ENCODE peak calls at places on chromosomes 7 and 10, in five cellular contexts. One of them, this sample, is unnamed.

GRCh38 chr7:55199418-55199817 is 165.7 kb upstream of the LANCL2 start:
- ATAC-seq in Panc1: no peak
- ATAC-seq in upper lobe of left lung: no peak
- ATAC-seq in K562: no peak
- ATAC-seq in HepG2: no peak
- ATAC-seq in this sample: no peak

GRCh38 chr7:142002179-142002578 is 6.5 kb downstream of the MGAM start:
- ATAC-seq in Panc1: no peak
- ATAC-seq in upper lobe of left lung: no peak
- ATAC-seq in HepG2: no peak
- ATAC-seq in K562: no peak
- ATAC-seq in this sample: no peak

GRCh38 chr10:44479306-44479705 is 94.4 kb upstream of the CXCL12 start:
- ATAC-seq in HepG2: no peak
- ATAC-seq in upper lobe of left lung: peak
- ATAC-seq in K562: no peak
- ATAC-seq in Panc1: no peak
- ATAC-seq in this sample: peak

GRCh38 chr10:114044251-114045070 is 795 bp downstream of the ADRB1 start:
- ATAC-seq in Panc1: no peak
- ATAC-seq in K562: no peak
- ATAC-seq in upper lobe of left lung: no peak
- ATAC-seq in HepG2: no peak
- ATAC-seq in this sample: peak

GRCh38 chr7:17307033-17307432 is 8.6 kb downstream of the AHR start:
- ATAC-seq in HepG2: peak
- ATAC-seq in upper lobe of left lung: peak
- ATAC-seq in Panc1: no peak
- ATAC-seq in K562: no peak
- ATAC-seq in this sample: peak

GRCh38 chr10:15348579-15348978 is 22.5 kb downstream of the FAM171A1 start:
- ATAC-seq in Panc1: no peak
- ATAC-seq in HepG2: no peak
- ATAC-seq in upper lobe of left lung: no peak
- ATAC-seq in K562: no peak
- ATAC-seq in this sample: no peak

GRCh38 chr7:55193245-55193644 is 171.9 kb upstream of the LANCL2 start:
- ATAC-seq in K562: no peak
- ATAC-seq in Panc1: no peak
- ATAC-seq in HepG2: no peak
- ATAC-seq in upper lobe of left lung: no peak
- ATAC-seq in this sample: no peak

GRCh38 chr7:39682042-39682441 is 58.7 kb downstream of the RALA start:
- ATAC-seq in HepG2: no peak
- ATAC-seq in Panc1: no peak
- ATAC-seq in K562: no peak
- ATAC-seq in upper lobe of left lung: no peak
- ATAC-seq in this sample: no peak

GRCh38 chr10:100528885-100529472 is 692 bp downstream of the NDUFB8 start:
- ATAC-seq in K562: peak
- ATAC-seq in HepG2: no peak
- ATAC-seq in upper lobe of left lung: peak
- ATAC-seq in Panc1: no peak
- ATAC-seq in this sample: no peak

GRCh38 chr10:44335330-44336021 is 49.4 kb downstream of the CXCL12 start:
- ATAC-seq in upper lobe of left lung: no peak
- ATAC-seq in HepG2: no peak
- ATAC-seq in K562: no peak
- ATAC-seq in Panc1: no peak
- ATAC-seq in this sample: no peak

GRCh38 chr7:123846217-123846891 is 1.4 kb downstream of the HYAL4 start:
- ATAC-seq in Panc1: no peak
- ATAC-seq in upper lobe of left lung: no peak
- ATAC-seq in HepG2: peak
- ATAC-seq in K562: peak
- ATAC-seq in this sample: no peak

GRCh38 chr7:6510476-6511133 is 40.7 kb downstream of the GRID2IP start:
- ATAC-seq in Panc1: no peak
- ATAC-seq in HepG2: no peak
- ATAC-seq in K562: no peak
- ATAC-seq in upper lobe of left lung: no peak
- ATAC-seq in this sample: no peak

GRCh38 chr10:114288424-114289095 is 49.5 kb downstream of the VWA2 start:
- ATAC-seq in HepG2: no peak
- ATAC-seq in upper lobe of left lung: no peak
- ATAC-seq in Panc1: peak
- ATAC-seq in K562: no peak
- ATAC-seq in this sample: no peak

GRCh38 chr10:27696466-27696865 is 49.2 kb downstream of the MKX start:
- ATAC-seq in upper lobe of left lung: no peak
- ATAC-seq in Panc1: no peak
- ATAC-seq in HepG2: no peak
- ATAC-seq in K562: no peak
- ATAC-seq in this sample: peak

GRCh38 chr7:155471728-155472127 is 13.8 kb downstream of the EN2 start:
- ATAC-seq in upper lobe of left lung: no peak
- ATAC-seq in HepG2: no peak
- ATAC-seq in Panc1: no peak
- ATAC-seq in K562: no peak
- ATAC-seq in this sample: no peak

GRCh38 chr7:78055160-78055559 is 256.6 kb downstream of the PHTF2 start:
- ATAC-seq in HepG2: peak
- ATAC-seq in upper lobe of left lung: no peak
- ATAC-seq in Panc1: no peak
- ATAC-seq in K562: no peak
- ATAC-seq in this sample: no peak

GRCh38 chr7:502296-502695 is 17.4 kb downstream of the PDGFA start:
- ATAC-seq in HepG2: no peak
- ATAC-seq in Panc1: no peak
- ATAC-seq in upper lobe of left lung: no peak
- ATAC-seq in K562: no peak
- ATAC-seq in this sample: no peak

GRCh38 chr7:117963278-117964184 is 90.3 kb upstream of the CTTNBP2 start:
- ATAC-seq in Panc1: no peak
- ATAC-seq in K562: no peak
- ATAC-seq in upper lobe of left lung: no peak
- ATAC-seq in HepG2: no peak
- ATAC-seq in this sample: peak

GRCh38 chr7:103240806-103241205 is 56.4 kb upstream of the PMPCB start:
- ATAC-seq in Panc1: no peak
- ATAC-seq in HepG2: no peak
- ATAC-seq in K562: no peak
- ATAC-seq in upper lobe of left lung: no peak
- ATAC-seq in this sample: no peak

GRCh38 chr10:119199231-119199992 is 8.0 kb upstream of the GRK5 start:
- ATAC-seq in K562: peak
- ATAC-seq in Panc1: peak
- ATAC-seq in upper lobe of left lung: peak
- ATAC-seq in HepG2: peak
- ATAC-seq in this sample: peak

GRCh38 chr7:156999611-157000046 is 10.8 kb downstream of the MNX1 start:
- ATAC-seq in Panc1: peak
- ATAC-seq in K562: peak
- ATAC-seq in HepG2: peak
- ATAC-seq in upper lobe of left lung: peak
- ATAC-seq in this sample: no peak

GRCh38 chr7:149727541-149728476 is 45.6 kb downstream of the ZNF467 start:
- ATAC-seq in Panc1: no peak
- ATAC-seq in HepG2: no peak
- ATAC-seq in K562: no peak
- ATAC-seq in upper lobe of left lung: no peak
- ATAC-seq in this sample: no peak

GRCh38 chr10:76962851-76963250 is 674.8 kb downstream of the KCNMA1 start:
- ATAC-seq in upper lobe of left lung: peak
- ATAC-seq in K562: no peak
- ATAC-seq in Panc1: no peak
- ATAC-seq in HepG2: no peak
- ATAC-seq in this sample: no peak
- TF ChIP-seq POLR2AphosphoS5 in upper lobe of left lung: no peak
- TF ChIP-seq POLR2AphosphoS5 in K562: no peak
- TF ChIP-seq POLR2AphosphoS5 in Panc1: no peak
- TF ChIP-seq POLR2AphosphoS5 in HepG2: no peak
- TF ChIP-seq POLR2AphosphoS5 in this sample: no peak

GRCh38 chr7:101688183-101688831 is 59.2 kb upstream of the MYL10 start:
- ATAC-seq in Panc1: peak
- ATAC-seq in K562: peak
- ATAC-seq in upper lobe of left lung: peak
- ATAC-seq in HepG2: peak
- ATAC-seq in this sample: peak
- TF ChIP-seq POLR2AphosphoS5 in Panc1: no peak
- TF ChIP-seq POLR2AphosphoS5 in K562: no peak
- TF ChIP-seq POLR2AphosphoS5 in upper lobe of left lung: no peak
- TF ChIP-seq POLR2AphosphoS5 in HepG2: no peak
- TF ChIP-seq POLR2AphosphoS5 in this sample: peak

GRCh38 chr10:131534836-131535235 is 223.3 kb upstream of the TCERG1L start:
- ATAC-seq in Panc1: no peak
- ATAC-seq in K562: no peak
- ATAC-seq in HepG2: no peak
- ATAC-seq in upper lobe of left lung: no peak
- ATAC-seq in this sample: no peak

GRCh38 chr10:131532745-131533341 is 221.3 kb upstream of the TCERG1L start:
- ATAC-seq in upper lobe of left lung: no peak
- ATAC-seq in K562: no peak
- ATAC-seq in Panc1: peak
- ATAC-seq in HepG2: no peak
- ATAC-seq in this sample: no peak

GRCh38 chr10:131533846-131534526 is 222.5 kb upstream of the TCERG1L start:
- ATAC-seq in upper lobe of left lung: no peak
- ATAC-seq in HepG2: no peak
- ATAC-seq in K562: no peak
- ATAC-seq in Panc1: no peak
- ATAC-seq in this sample: no peak

GRCh38 chr10:131532291-131532690 is 220.8 kb upstream of the TCERG1L start:
- ATAC-seq in upper lobe of left lung: no peak
- ATAC-seq in HepG2: no peak
- ATAC-seq in Panc1: no peak
- ATAC-seq in K562: no peak
- ATAC-seq in this sample: no peak

DNA sequence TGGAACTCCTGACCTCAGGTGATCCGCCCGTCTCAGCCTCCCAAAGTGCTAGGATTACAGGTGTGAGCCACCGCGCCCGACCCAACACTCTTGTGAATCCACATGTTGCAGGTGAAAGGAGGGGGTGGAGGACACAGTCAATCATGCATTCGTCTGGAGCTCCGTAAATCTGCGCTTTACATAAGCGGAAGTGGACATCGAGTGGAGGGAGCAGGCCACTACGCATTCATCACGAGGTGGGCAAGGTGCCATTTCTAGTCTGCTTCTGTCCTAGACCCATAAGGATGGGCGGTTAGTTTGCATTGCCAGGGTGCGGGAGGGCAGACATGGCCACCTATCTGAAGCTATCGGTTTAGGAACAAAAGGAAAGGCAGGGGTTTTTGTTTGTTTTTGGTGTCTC is 225.2 kb upstream of the TCERG1L start:
- ATAC-seq in Panc1: no peak
- ATAC-seq in K562: no peak
- ATAC-seq in upper lobe of left lung: no peak
- ATAC-seq in HepG2: no peak
- ATAC-seq in this sample: no peak
- TF ChIP-seq POLR2AphosphoS5 in Panc1: no peak
- TF ChIP-seq POLR2AphosphoS5 in K562: no peak
- TF ChIP-seq POLR2AphosphoS5 in upper lobe of left lung: no peak
- TF ChIP-seq POLR2AphosphoS5 in HepG2: no peak
- TF ChIP-seq POLR2AphosphoS5 in this sample: no peak

GRCh38 chr10:69340695-69341094 is 62.4 kb downstream of the HK1 start:
- ATAC-seq in K562: no peak
- ATAC-seq in Panc1: no peak
- ATAC-seq in upper lobe of left lung: no peak
- ATAC-seq in HepG2: no peak
- ATAC-seq in this sample: no peak
- TF ChIP-seq POLR2AphosphoS5 in K562: no peak
- TF ChIP-seq POLR2AphosphoS5 in Panc1: no peak
- TF ChIP-seq POLR2AphosphoS5 in upper lobe of left lung: no peak
- TF ChIP-seq POLR2AphosphoS5 in HepG2: no peak
- TF ChIP-seq POLR2AphosphoS5 in this sample: no peak

DNA sequence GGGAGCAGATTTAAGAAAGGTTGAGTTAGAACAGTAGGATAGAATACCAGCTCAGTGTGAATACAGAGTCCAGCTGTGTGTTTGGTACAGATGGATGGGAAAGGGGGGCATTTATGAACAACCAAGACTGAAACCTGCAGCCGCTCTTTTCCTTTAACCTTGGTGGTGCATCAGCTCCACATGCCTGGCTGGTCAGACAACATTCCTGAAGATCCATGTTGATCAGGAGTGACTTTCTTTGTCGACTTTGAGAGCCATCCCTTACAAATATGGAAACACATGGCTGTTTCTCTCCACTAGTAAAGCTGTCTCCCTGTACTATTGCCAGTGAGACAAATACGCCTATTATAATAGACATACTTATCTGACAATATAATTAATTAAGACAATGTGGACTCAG is 476.5 kb upstream of the IGFBP3 start:
- ATAC-seq in K562: no peak
- ATAC-seq in upper lobe of left lung: no peak
- ATAC-seq in HepG2: no peak
- ATAC-seq in Panc1: no peak
- ATAC-seq in this sample: no peak
- TF ChIP-seq POLR2AphosphoS5 in K562: no peak
- TF ChIP-seq POLR2AphosphoS5 in upper lobe of left lung: no peak
- TF ChIP-seq POLR2AphosphoS5 in HepG2: no peak
- TF ChIP-seq POLR2AphosphoS5 in Panc1: no peak
- TF ChIP-seq POLR2AphosphoS5 in this sample: no peak

GRCh38 chr10:70144372-70145110 is 2.0 kb downstream of the TYSND1 start:
- ATAC-seq in Panc1: no peak
- ATAC-seq in upper lobe of left lung: no peak
- ATAC-seq in HepG2: no peak
- ATAC-seq in K562: no peak
- ATAC-seq in this sample: no peak

GRCh38 chr10:70145666-70146488 is 623 bp downstream of the TYSND1 start:
- ATAC-seq in K562: no peak
- ATAC-seq in upper lobe of left lung: peak
- ATAC-seq in Panc1: peak
- ATAC-seq in HepG2: peak
- ATAC-seq in this sample: peak

GRCh38 chr10:70142555-70142954 is 3.9 kb downstream of the TYSND1 start:
- ATAC-seq in HepG2: no peak
- ATAC-seq in K562: no peak
- ATAC-seq in Panc1: no peak
- ATAC-seq in upper lobe of left lung: no peak
- ATAC-seq in this sample: no peak

GRCh38 chr10:70146489-70147488 is at the start of gene TYSND1:
- ATAC-seq in HepG2: peak
- ATAC-seq in upper lobe of left lung: peak
- ATAC-seq in Panc1: peak
- ATAC-seq in K562: peak
- ATAC-seq in this sample: peak

DNA sequence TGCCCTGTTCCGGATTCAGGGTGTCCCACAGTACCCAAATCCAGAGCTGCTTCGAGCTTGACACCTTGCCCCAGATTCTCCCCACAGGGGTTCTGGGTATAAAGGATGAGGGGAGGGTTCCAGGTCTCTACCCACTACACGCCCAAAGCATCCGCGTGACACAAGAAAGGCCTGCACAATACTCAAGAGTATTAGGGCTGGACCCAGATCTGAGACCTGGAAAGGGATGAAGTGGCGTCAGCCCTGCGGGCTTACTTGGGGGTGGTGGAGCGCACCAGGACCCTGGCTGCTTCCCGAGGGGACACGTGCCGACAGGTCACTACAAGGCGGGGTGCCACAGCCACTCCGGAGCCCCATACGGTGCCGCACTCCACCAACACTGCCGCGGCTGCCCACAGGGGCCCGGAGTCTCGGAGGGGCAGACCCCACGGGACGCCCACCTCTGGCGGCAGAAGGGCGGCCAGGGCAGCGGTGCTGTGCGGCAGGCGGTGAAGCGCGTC is 1.3 kb downstream of the TYSND1 start:
- ATAC-seq in upper lobe of left lung: no peak
- ATAC-seq in Panc1: no peak
- ATAC-seq in K562: no peak
- ATAC-seq in HepG2: peak
- ATAC-seq in this sample: peak
- TF ChIP-seq POLR2AphosphoS5 in upper lobe of left lung: no peak
- TF ChIP-seq POLR2AphosphoS5 in Panc1: no peak
- TF ChIP-seq POLR2AphosphoS5 in K562: no peak
- TF ChIP-seq POLR2AphosphoS5 in HepG2: no peak
- TF ChIP-seq POLR2AphosphoS5 in this sample: no peak